ENCODE peak calls at places on chromosomes 16 and 17, in seven cellular contexts. A is Caco-2; H is A549; Z is skeletal muscle cell; W is mucosa of gallbladder; P is activated T-helper 1 cell treated with anti-CD3 and anti-CD28 coated beads, Interleukin-2, amount 50 U/mL, for 16 hours; Y is activated T-cell treated with anti-CD3 and anti-CD28 coated beads, Interleukin-2, amount 50 U/mL, for 48 hours. N is an unnamed sample.

GRCh38 chr17:79775635-79776034 is 2.3 kb upstream of the CBX2 start:
- DNase-seq in A (no peak), H (no peak), Z (no peak), W (no peak), P (no peak), Y (no peak), N (no peak)

GRCh38 chr16:49755291-49755611 is 100.7 kb downstream of the ZNF423 start:
- DNase-seq in A (no peak), H (peak), Z (no peak), W (peak), P (no peak), Y (no peak), N (peak)

GRCh38 chr16:50093607-50094570 is 28.1 kb downstream of the HEATR3 start:
- DNase-seq in A (no peak), H (no peak), Z (peak), W (peak), P (no peak), Y (no peak), N (no peak)

GRCh38 chr16:10200823-10201571 is 18.8 kb upstream of the GRIN2A start:
- DNase-seq in A (no peak), H (no peak), Z (no peak), W (no peak), P (no peak), Y (no peak), N (no peak)

GRCh38 chr17:12545877-12546513 is 119.7 kb upstream of the MYOCD start:
- DNase-seq in A (no peak), H (peak), Z (no peak), W (peak), P (no peak), Y (peak), N (peak)

GRCh38 chr17:36761203-36761945 is 160.0 kb downstream of the MRM1 start:
- DNase-seq in A (no peak), H (no peak), Z (no peak), W (no peak), P (no peak), Y (no peak), N (no peak)

GRCh38 chr17:76623271-76624146 is 20.0 kb downstream of the ST6GALNAC1 start:
- DNase-seq in A (peak), H (peak), Z (no peak), W (peak), P (peak), Y (peak), N (peak)

GRCh38 chr16:8713635-8714097 is 39.2 kb downstream of the ABAT start:
- DNase-seq in A (no peak), H (no peak), Z (no peak), W (no peak), P (no peak), Y (no peak), N (no peak)

GRCh38 chr17:5241861-5242671 is 7.4 kb upstream of the SCIMP start:
- DNase-seq in A (no peak), H (no peak), Z (no peak), W (no peak), P (peak), Y (peak), N (no peak)

GRCh38 chr17:1643999-1644492 is 1.5 kb downstream of the SCARF1 start:
- DNase-seq in A (no peak), H (no peak), Z (no peak), W (no peak), P (no peak), Y (peak), N (no peak)

GRCh38 chr17:36496018-36496789 is 9.7 kb downstream of the ZNHIT3 start:
- DNase-seq in A (peak), H (no peak), Z (no peak), W (no peak), P (no peak), Y (no peak), N (no peak)

GRCh38 chr17:75738218-75738802 is 17.1 kb downstream of the ITGB4 start:
- DNase-seq in A (no peak), H (no peak), Z (no peak), W (no peak), P (no peak), Y (no peak), N (no peak)

GRCh38 chr16:66524601-66525164 is 25.2 kb downstream of the TK2 start:
- DNase-seq in A (no peak), H (no peak), Z (no peak), W (no peak), P (no peak), Y (peak), N (no peak)